ENCODE peak calls at places on chromosomes 5 and 9, in eight cellular contexts. L, O, X, M, R, W, E and A are unnamed samples.

GRCh38 chr5:55540024-55540423 is 5.3 kb upstream of the PLPP1 start:
- DNase-seq in M (peak), X (no peak), O (no peak), L (no peak), E (no peak), W (no peak), R (peak), A (no peak)

GRCh38 chr5:16707168-16707868 is 90.5 kb upstream of the RETREG1 start:
- DNase-seq in E (no peak), R (peak), X (no peak), L (no peak), W (no peak), M (no peak), O (no peak), A (no peak)

GRCh38 chr5:155822177-155822576 is 504.8 kb upstream of the SGCD start:
- DNase-seq in X (no peak), M (no peak), R (no peak), L (no peak), W (no peak), O (peak), E (no peak), A (peak)

GRCh38 chr9:30258079-30258478 is 2126.4 kb upstream of the ACO1 start:
- DNase-seq in E (no peak), O (no peak), L (no peak), X (no peak), W (no peak), R (peak), M (no peak), A (no peak)

GRCh38 chr5:14008819-14009311 is 64.4 kb upstream of the DNAH5 start:
- DNase-seq in R (no peak), M (no peak), X (no peak), O (no peak), L (no peak), E (no peak), W (no peak), A (no peak)

GRCh38 chr5:138985683-138986082 is 110.5 kb upstream of the LRRTM2 start:
- DNase-seq in E (no peak), R (no peak), W (peak), X (no peak), O (peak), M (no peak), L (no peak), A (peak)

GRCh38 chr5:133114166-133114932 is 62.5 kb downstream of the HSPA4 start:
- DNase-seq in E (no peak), W (no peak), X (no peak), L (no peak), R (no peak), O (no peak), M (no peak), A (peak)

GRCh38 chr9:33374634-33375237 is 27.6 kb downstream of the AQP7 start:
- DNase-seq in X (peak), W (peak), R (peak), O (peak), M (peak), E (peak), L (peak), A (peak)

GRCh38 chr9:14320272-14321245 is 6.6 kb upstream of the NFIB start:
- DNase-seq in W (no peak), M (peak), O (no peak), E (peak), L (no peak), X (peak), R (peak), A (no peak)